ENCODE peak calls at places on chromosomes 2 and 18, in nine cellular contexts. U, T, W, R, F, S, Z, G and X are unnamed samples.

GRCh38 chr2:26568076-26568890 is 72.9 kb downstream of the CIB4 start:
- DNase-seq in U (no peak), T (no peak), W (no peak), R (no peak), F (peak; percentile 7), S (no peak), Z (no peak), G (no peak), X (peak; percentile 17)

GRCh38 chr2:72722492-72723090 is 103.2 kb downstream of the EXOC6B start:
- DNase-seq in U (peak; percentile 73), T (no peak), W (no peak), R (no peak), F (no peak), S (no peak), Z (no peak), G (no peak), X (no peak)

GRCh38 chr2:113172721-113173562 is 829 bp upstream of the PSD4 start:
- DNase-seq in U (no peak), T (no peak), W (no peak), R (no peak), F (no peak), S (no peak), Z (no peak), G (no peak), X (no peak)

GRCh38 chr18:73891572-73892421 is 255.8 kb downstream of the FBXO15 start:
- DNase-seq in U (no peak), T (no peak), W (no peak), R (no peak), F (no peak), S (no peak), Z (no peak), G (no peak), X (no peak)

GRCh38 chr2:11505652-11506610 is 27.9 kb upstream of the GREB1 start:
- DNase-seq in U (no peak), T (peak; percentile 34), W (no peak), R (no peak), F (no peak), S (peak; percentile 35), Z (no peak), G (no peak), X (no peak)

GRCh38 chr2:674319-674985 is 2.8 kb downstream of the TMEM18 start:
- DNase-seq in U (no peak), T (no peak), W (no peak), R (peak; percentile 24), F (no peak), S (no peak), Z (no peak), G (no peak), X (no peak)

GRCh38 chr18:76098728-76099514 is 396.1 kb downstream of the ZNF516 start:
- DNase-seq in U (no peak), T (no peak), W (no peak), R (no peak), F (no peak), S (no peak), Z (no peak), G (no peak), X (no peak)

GRCh38 chr2:60391250-60392013 is 162.0 kb downstream of the BCL11A start:
- DNase-seq in U (no peak), T (no peak), W (no peak), R (no peak), F (no peak), S (no peak), Z (no peak), G (no peak), X (no peak)

GRCh38 chr2:64456298-64456697 is 2.3 kb downstream of the LGALSL start:
- DNase-seq in U (no peak), T (no peak), W (peak; percentile 19), R (peak; percentile 66), F (peak; percentile 75), S (no peak), Z (no peak), G (no peak), X (no peak)

GRCh38 chr18:48539406-48540328 is 836 bp downstream of the CTIF start:
- DNase-seq in U (peak; percentile 59), T (peak; percentile 32), W (peak; percentile 72), R (peak; percentile 38), F (peak; percentile 76), S (no peak), Z (no peak), G (peak; percentile 68), X (no peak)

GRCh38 chr2:66494708-66495107 is 59.8 kb downstream of the MEIS1 start:
- DNase-seq in U (peak; percentile 96), T (peak; percentile 76), W (no peak), R (peak; percentile 63), F (no peak), S (no peak), Z (peak; percentile 22), G (no peak), X (no peak)

GRCh38 chr2:238320648-238321281 is 447 bp downstream of the TRAF3IP1 start:
- DNase-seq in U (peak; percentile 8), T (no peak), W (peak; percentile 32), R (no peak), F (no peak), S (no peak), Z (no peak), G (no peak), X (peak; percentile 17)

DNA sequence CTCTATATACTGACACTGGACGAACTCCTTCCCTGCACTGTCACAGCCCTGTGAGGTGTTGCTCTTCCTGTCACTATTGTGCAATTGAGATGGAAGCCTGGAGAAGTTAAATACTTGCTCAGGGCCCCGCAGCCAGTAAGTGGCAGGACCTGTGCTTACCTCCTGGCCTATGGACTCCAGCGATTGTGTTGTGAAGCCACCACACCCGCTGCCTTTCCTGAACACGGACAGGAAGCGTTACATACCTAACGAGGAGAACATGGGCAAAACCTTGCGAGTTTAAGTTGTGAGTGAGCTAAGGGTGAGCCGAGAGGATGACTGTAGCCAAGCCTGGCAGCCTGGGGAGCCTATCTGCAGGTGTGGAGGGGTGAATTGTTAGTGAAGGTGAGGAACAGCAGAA is 26.1 kb downstream of the RAB31 start:
- DNase-seq in U (no peak), T (no peak), W (no peak), R (no peak), F (no peak), S (no peak), Z (no peak), G (peak; percentile 47), X (peak; percentile 77)
- H3K36me3 ChIP-seq in U (peaks cover 7% of the 10 kb centered on the region), T (no peaks in the 10 kb centered on the region), W (no peaks in the 10 kb centered on the region), R (peaks cover 6% of the 10 kb centered on the region), F (peaks cover 5% of the 10 kb centered on the region), S (no peaks in the 10 kb centered on the region), Z (no peaks in the 10 kb centered on the region), G (no peaks in the 10 kb centered on the region), X (no peaks in the 10 kb centered on the region)

GRCh38 chr2:187497858-187498463 is 49.9 kb upstream of the CALCRL start:
- DNase-seq in U (no peak), T (no peak), W (peak; percentile 15), R (no peak), F (no peak), S (no peak), Z (no peak), G (no peak), X (no peak)

GRCh38 chr2:187499941-187500532 is 52.0 kb upstream of the CALCRL start:
- DNase-seq in U (peak; percentile 66), T (peak; percentile 63), W (peak; percentile 64), R (peak; percentile 52), F (no peak), S (no peak), Z (no peak), G (peak; percentile 42), X (peak; percentile 71)

GRCh38 chr2:187502467-187502866 is 51.8 kb downstream of the TFPI start:
- DNase-seq in U (no peak), T (no peak), W (no peak), R (no peak), F (no peak), S (no peak), Z (no peak), G (no peak), X (no peak)

GRCh38 chr2:187497140-187497539 is 49.1 kb upstream of the CALCRL start:
- DNase-seq in U (no peak), T (no peak), W (no peak), R (no peak), F (no peak), S (no peak), Z (no peak), G (no peak), X (no peak)

GRCh38 chr2:187500585-187501359 is 52.7 kb upstream of the CALCRL start:
- DNase-seq in U (peak; percentile 84), T (no peak), W (peak; percentile 37), R (no peak), F (no peak), S (no peak), Z (no peak), G (no peak), X (peak; percentile 52)
- TF ChIP-seq CTCF in U (peak; percentile 50), T (no peak), W (peak; percentile 46), R (no peak), F (peak; percentile 9), S (no peak), Z (no peak), G (no peak), X (peak; percentile 47)

GRCh38 chr18:9946831-9947230 is 33.0 kb downstream of the VAPA start:
- DNase-seq in U (peak; percentile 34), T (no peak), W (no peak), R (no peak), F (no peak), S (no peak), Z (no peak), G (no peak), X (no peak)

GRCh38 chr18:9943311-9943710 is 29.5 kb downstream of the VAPA start:
- DNase-seq in U (no peak), T (no peak), W (no peak), R (no peak), F (no peak), S (no peak), Z (no peak), G (no peak), X (no peak)

GRCh38 chr18:9941660-9942059 is 27.8 kb downstream of the VAPA start:
- DNase-seq in U (no peak), T (no peak), W (no peak), R (no peak), F (no peak), S (no peak), Z (no peak), G (no peak), X (no peak)

GRCh38 chr18:9947248-9947647 is 33.4 kb downstream of the VAPA start:
- DNase-seq in U (peak; percentile 28), T (no peak), W (no peak), R (no peak), F (no peak), S (no peak), Z (no peak), G (no peak), X (no peak)

GRCh38 chr18:9944805-9945204 is 31.0 kb downstream of the VAPA start:
- DNase-seq in U (no peak), T (no peak), W (no peak), R (no peak), F (no peak), S (no peak), Z (no peak), G (no peak), X (no peak)
- H3K36me3 ChIP-seq in U (peaks cover 18% of the 10 kb centered on the region), T (peaks cover 13% of the 10 kb centered on the region), W (peaks cover 41% of the 10 kb centered on the region), R (peaks cover 10% of the 10 kb centered on the region), F (peaks cover 90% of the 10 kb centered on the region), S (no peaks in the 10 kb centered on the region), Z (peaks cover 5% of the 10 kb centered on the region), G (no peaks in the 10 kb centered on the region), X (peaks cover 2% of the 10 kb centered on the region)

DNA sequence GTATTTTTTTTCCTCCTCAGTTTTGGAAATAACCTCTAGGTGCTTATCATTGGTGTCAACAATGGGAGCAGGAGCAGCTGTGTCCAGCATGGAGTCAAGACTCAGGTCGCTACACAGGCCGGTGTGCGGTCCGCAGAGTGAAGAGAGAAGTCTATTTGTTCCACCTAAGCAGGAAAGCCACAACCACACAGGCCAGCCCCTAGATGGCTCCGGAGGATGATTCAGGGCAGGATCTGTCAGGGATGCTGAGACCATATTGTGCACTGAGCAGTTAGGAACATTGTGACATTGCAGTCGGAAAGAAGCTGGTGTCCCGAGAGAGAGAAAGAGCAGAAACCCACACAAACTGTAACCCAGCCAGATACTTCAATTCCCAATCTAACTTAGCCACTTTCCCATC is 136.9 kb downstream of the GAREM1 start:
- DNase-seq in U (no peak), T (no peak), W (no peak), R (no peak), F (no peak), S (no peak), Z (no peak), G (no peak), X (no peak)
- TF ChIP-seq CTCF in U (no peak), T (no peak), W (no peak), R (no peak), F (no peak), S (no peak), Z (no peak), G (no peak), X (no peak)